ENCODE peak calls at places on chromosomes 4 and X, in nine cellular contexts. O is SK-N-SH; X is iPS-NIHi11; F is endodermal cell; D is fibroblast of mammary gland; A is heart right ventricle; Q is glomerular endothelial cell; R is WTC11; J is stimulated activated CD4-positive, alpha-beta T cell treated with anti-CD3 and anti-CD28 coated beads, TNF-alpha, amount 100 ng/mL, for 4 hours. U is an unnamed sample.

GRCh38 chr4:15197005-15197404 is 194.7 kb downstream of the CPEB2 start:
- DNase-seq in O (peak; percentile 35), X (peak; percentile 57), F (peak; percentile 75), D (peak; percentile 65), A (no peak), Q (no peak), R (peak; percentile 15), J (no peak), U (peak; percentile 36)

GRCh38 chrX:74218895-74219294 is 85.1 kb upstream of the ZCCHC13 start:
- DNase-seq in O (no peak), X (no peak), F (no peak), D (no peak), A (no peak), Q (no peak), R (no peak), J (no peak), U (peak; percentile 4)

GRCh38 chrX:110421499-110422455 is 63.1 kb downstream of the RTL9 start:
- DNase-seq in O (no peak), X (no peak), F (no peak), D (no peak), A (no peak), Q (no peak), R (no peak), J (no peak), U (peak; percentile 33)

GRCh38 chr4:14857475-14857874 is 144.8 kb upstream of the CPEB2 start:
- DNase-seq in O (no peak), X (no peak), F (no peak), D (no peak), A (no peak), Q (no peak), R (no peak), J (no peak), U (no peak)

GRCh38 chr4:107913283-107913899 is 18.0 kb upstream of the CYP2U1 start:
- DNase-seq in O (peak; percentile 36), X (peak; percentile 49), F (peak; percentile 56), D (peak; percentile 78), A (no peak), Q (peak; percentile 69), R (no peak), J (peak; percentile 7), U (peak; percentile 83)

GRCh38 chr4:986949-987688 is at the start of gene IDUA:
- DNase-seq in O (peak; percentile 97), X (peak; percentile 81), F (peak; percentile 87), D (peak; percentile 68), A (peak; percentile 86), Q (no peak), R (peak; percentile 66), J (peak; percentile 83), U (peak; percentile 89)

GRCh38 chrX:130085551-130085986 is 24.7 kb downstream of the ELF4 start:
- DNase-seq in O (no peak), X (no peak), F (no peak), D (no peak), A (no peak), Q (peak; percentile 76), R (no peak), J (no peak), U (no peak)

GRCh38 chr4:95549246-95550138 is 719 bp upstream of the UNC5C start:
- DNase-seq in O (peak; percentile 63), X (peak; percentile 55), F (peak; percentile 86), D (no peak), A (peak; percentile 75), Q (no peak), R (peak; percentile 52), J (no peak), U (peak; percentile 35)

GRCh38 chr4:122652379-122652778 is 31.5 kb upstream of the IL21 start:
- DNase-seq in O (peak; percentile 33), X (peak; percentile 38), F (peak; percentile 62), D (peak; percentile 82), A (no peak), Q (no peak), R (peak; percentile 30), J (peak; percentile 14), U (peak; percentile 73)

GRCh38 chr4:16067515-16067914 is 16.3 kb downstream of the PROM1 start:
- DNase-seq in O (no peak), X (no peak), F (peak; percentile 28), D (peak; percentile 7), A (no peak), Q (no peak), R (no peak), J (no peak), U (no peak)

GRCh38 chr4:47483722-47484121 is 1.4 kb upstream of the ATP10D start:
- DNase-seq in O (no peak), X (no peak), F (no peak), D (no peak), A (no peak), Q (no peak), R (no peak), J (no peak), U (peak; percentile 87)

GRCh38 chr4:183722738-183723560 is 63.9 kb downstream of the TRAPPC11 start:
- DNase-seq in O (peak; percentile 85), X (peak; percentile 80), F (peak; percentile 90), D (peak; percentile 4), A (peak; percentile 75), Q (no peak), R (peak; percentile 70), J (peak; percentile 4), U (peak; percentile 63)

GRCh38 chr4:62014982-62015739 is 815.0 kb downstream of the ADGRL3 start:
- DNase-seq in O (peak; percentile 3), X (no peak), F (no peak), D (no peak), A (no peak), Q (no peak), R (no peak), J (no peak), U (peak; percentile 23)

GRCh38 chr4:77031544-77031943 is 44.2 kb downstream of the CCNI start:
- DNase-seq in O (no peak), X (no peak), F (no peak), D (no peak), A (no peak), Q (no peak), R (no peak), J (no peak), U (no peak)

GRCh38 chr4:165478260-165478659 is 99.5 kb downstream of the CPE start:
- DNase-seq in O (no peak), X (no peak), F (no peak), D (no peak), A (no peak), Q (no peak), R (no peak), J (no peak), U (no peak)

GRCh38 chr4:148444296-148445070 is 2.3 kb upstream of the NR3C2 start:
- DNase-seq in O (peak; percentile 74), X (peak; percentile 41), F (peak; percentile 81), D (no peak), A (peak; percentile 55), Q (no peak), R (peak; percentile 56), J (peak; percentile 21), U (no peak)

GRCh38 chrX:13876652-13877051 is 59.8 kb upstream of the GPM6B start:
- DNase-seq in O (no peak), X (no peak), F (no peak), D (peak; percentile 93), A (no peak), Q (no peak), R (no peak), J (no peak), U (peak; percentile 68)

GRCh38 chrX:38660395-38661179 is 99.2 kb downstream of the TSPAN7 start:
- DNase-seq in O (no peak), X (no peak), F (no peak), D (no peak), A (no peak), Q (no peak), R (no peak), J (no peak), U (no peak)

GRCh38 chr4:110654254-110654635 is 31.4 kb upstream of the PITX2 start:
- DNase-seq in O (no peak), X (no peak), F (no peak), D (no peak), A (no peak), Q (no peak), R (no peak), J (no peak), U (no peak)

GRCh38 chrX:937391-937790 is 275.1 kb downstream of the CRLF2 start:
- DNase-seq in O (no peak), X (no peak), F (no peak), D (no peak), A (no peak), Q (no peak), R (no peak), J (no peak), U (no peak)

GRCh38 chr4:6701371-6701770 is 7.7 kb downstream of the S100P start:
- DNase-seq in O (no peak), X (peak; percentile 78), F (peak; percentile 91), D (no peak), A (no peak), Q (no peak), R (peak; percentile 86), J (no peak), U (no peak)

GRCh38 chr4:6582889-6583504 is 8.0 kb downstream of the MAN2B2 start:
- DNase-seq in O (peak; percentile 62), X (peak; percentile 66), F (peak; percentile 73), D (peak; percentile 52), A (no peak), Q (peak; percentile 5), R (no peak), J (no peak), U (peak; percentile 38)

GRCh38 chrX:21700967-21701366 is 42.8 kb upstream of the KLHL34 start:
- DNase-seq in O (peak; percentile 24), X (no peak), F (no peak), D (peak; percentile 16), A (no peak), Q (no peak), R (no peak), J (no peak), U (no peak)

GRCh38 chr4:7515390-7515902 is 80.7 kb upstream of the PSAPL1 start:
- DNase-seq in O (no peak), X (no peak), F (no peak), D (peak; percentile 9), A (no peak), Q (no peak), R (no peak), J (no peak), U (no peak)

GRCh38 chrX:9977642-9978041 is 10.5 kb downstream of the CLDN34 start:
- DNase-seq in O (no peak), X (no peak), F (no peak), D (no peak), A (no peak), Q (no peak), R (no peak), J (no peak), U (no peak)

GRCh38 chrX:18891561-18891945 is 92.4 kb downstream of the PHKA2 start:
- DNase-seq in O (no peak), X (no peak), F (no peak), D (no peak), A (no peak), Q (no peak), R (no peak), J (no peak), U (no peak)

GRCh38 chr4:173490817-173491518 is 39.1 kb downstream of the HAND2 start:
- DNase-seq in O (no peak), X (no peak), F (peak; percentile 67), D (peak; percentile 86), A (no peak), Q (peak; percentile 42), R (no peak), J (no peak), U (peak; percentile 24)

U was measured in epithelial cell of esophagus.